ENCODE peak calls at places on chromosomes 1 and 21, in six cellular contexts. One of them, this sample, is unnamed. For H3K27me3, the result is how much of the 10 kb centered on the place peaks cover.

GRCh38 chr1:183642166-183642565 is 6.6 kb upstream of the ARPC5 start:
- DNase-seq in left lung: no peak
- DNase-seq in IMR-90: no peak
- DNase-seq in pancreas: no peak
- DNase-seq in GM06990: no peak
- DNase-seq in HCT116: no peak
- DNase-seq in this sample: no peak

GRCh38 chr1:84077476-84078107 is 66.5 kb upstream of the PRKACB start:
- DNase-seq in GM06990: peak
- DNase-seq in pancreas: peak
- DNase-seq in IMR-90: peak
- DNase-seq in left lung: peak
- DNase-seq in HCT116: peak
- DNase-seq in this sample: no peak

GRCh38 chr21:44854391-44854663 is 19.2 kb downstream of the PTTG1IP start:
- DNase-seq in IMR-90: no peak
- DNase-seq in left lung: no peak
- DNase-seq in pancreas: no peak
- DNase-seq in GM06990: no peak
- DNase-seq in HCT116: no peak
- DNase-seq in this sample: no peak

GRCh38 chr1:226487921-226488320 is 60.6 kb upstream of the STUM start:
- DNase-seq in pancreas: no peak
- DNase-seq in left lung: no peak
- DNase-seq in IMR-90: no peak
- DNase-seq in HCT116: no peak
- DNase-seq in GM06990: no peak
- DNase-seq in this sample: peak

GRCh38 chr1:245512181-245512888 is 357.6 kb downstream of the KIF26B start:
- DNase-seq in left lung: no peak
- DNase-seq in GM06990: no peak
- DNase-seq in HCT116: no peak
- DNase-seq in IMR-90: no peak
- DNase-seq in pancreas: no peak
- DNase-seq in this sample: no peak

GRCh38 chr1:79353224-79353623 is 346.7 kb upstream of the ADGRL4 start:
- DNase-seq in GM06990: no peak
- DNase-seq in IMR-90: peak
- DNase-seq in pancreas: no peak
- DNase-seq in left lung: no peak
- DNase-seq in HCT116: peak
- DNase-seq in this sample: peak

GRCh38 chr1:151267760-151268159 is 13.2 kb downstream of the PSMD4 start:
- DNase-seq in pancreas: no peak
- DNase-seq in HCT116: no peak
- DNase-seq in left lung: no peak
- DNase-seq in IMR-90: peak
- DNase-seq in GM06990: no peak
- DNase-seq in this sample: peak

GRCh38 chr1:30856260-30856790 is 52.2 kb downstream of the SDC3 start:
- DNase-seq in GM06990: no peak
- DNase-seq in pancreas: no peak
- DNase-seq in left lung: no peak
- DNase-seq in HCT116: no peak
- DNase-seq in IMR-90: no peak
- DNase-seq in this sample: no peak

GRCh38 chr1:159817276-159818041 is 9.2 kb upstream of the SLAMF8 start:
- DNase-seq in left lung: no peak
- DNase-seq in pancreas: no peak
- DNase-seq in HCT116: no peak
- DNase-seq in GM06990: no peak
- DNase-seq in IMR-90: no peak
- DNase-seq in this sample: peak

GRCh38 chr1:234927968-234928635 is 200.5 kb downstream of the TOMM20 start:
- DNase-seq in IMR-90: no peak
- DNase-seq in left lung: no peak
- DNase-seq in GM06990: no peak
- DNase-seq in pancreas: no peak
- DNase-seq in HCT116: no peak
- DNase-seq in this sample: no peak

GRCh38 chr1:31764307-31765040 is at the start of gene ADGRB2:
- DNase-seq in IMR-90: no peak
- DNase-seq in left lung: no peak
- DNase-seq in GM06990: no peak
- DNase-seq in pancreas: peak
- DNase-seq in HCT116: no peak
- DNase-seq in this sample: no peak

GRCh38 chr1:15953791-15954201 is 22.1 kb downstream of the ZBTB17 start:
- DNase-seq in HCT116: no peak
- DNase-seq in pancreas: no peak
- DNase-seq in GM06990: no peak
- DNase-seq in left lung: no peak
- DNase-seq in IMR-90: no peak
- DNase-seq in this sample: peak

GRCh38 chr1:57826535-57826934 is 402.7 kb upstream of the DAB1 start:
- DNase-seq in GM06990: no peak
- DNase-seq in left lung: no peak
- DNase-seq in IMR-90: no peak
- DNase-seq in pancreas: no peak
- DNase-seq in HCT116: no peak
- DNase-seq in this sample: no peak

GRCh38 chr1:155208656-155209372 is at the start of gene MTX1:
- DNase-seq in HCT116: no peak
- DNase-seq in IMR-90: peak
- DNase-seq in GM06990: peak
- DNase-seq in pancreas: peak
- DNase-seq in left lung: peak
- DNase-seq in this sample: peak

DNA sequence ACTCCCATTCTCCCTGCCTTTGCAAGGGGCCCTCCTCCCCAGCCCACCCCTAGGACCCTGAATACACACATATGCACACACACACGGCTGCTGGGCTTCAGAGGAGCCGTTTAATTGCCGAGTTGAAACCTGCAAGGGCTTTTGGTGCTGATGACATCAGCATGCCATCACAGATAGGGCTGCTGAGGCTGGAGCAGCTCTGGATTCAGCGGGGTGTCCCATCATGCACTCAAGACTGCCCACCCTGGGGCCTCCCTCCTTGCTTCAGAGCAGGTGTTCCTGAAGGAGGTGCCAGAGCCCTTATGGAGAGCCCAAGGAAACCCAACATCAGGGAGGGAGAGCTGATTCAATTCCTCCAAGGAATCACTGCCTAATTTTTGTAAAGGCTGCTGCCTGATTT is 5.7 kb downstream of the SYT2 start:
- DNase-seq in pancreas: no peak
- DNase-seq in HCT116: no peak
- DNase-seq in GM06990: no peak
- DNase-seq in IMR-90: no peak
- DNase-seq in left lung: no peak
- DNase-seq in this sample: no peak
- H3K27me3 ChIP-seq in pancreas: under half
- H3K27me3 ChIP-seq in HCT116: half or more
- H3K27me3 ChIP-seq in GM06990: under half
- H3K27me3 ChIP-seq in IMR-90: half or more
- H3K27me3 ChIP-seq in left lung: half or more
- H3K27me3 ChIP-seq in this sample: under half

DNA sequence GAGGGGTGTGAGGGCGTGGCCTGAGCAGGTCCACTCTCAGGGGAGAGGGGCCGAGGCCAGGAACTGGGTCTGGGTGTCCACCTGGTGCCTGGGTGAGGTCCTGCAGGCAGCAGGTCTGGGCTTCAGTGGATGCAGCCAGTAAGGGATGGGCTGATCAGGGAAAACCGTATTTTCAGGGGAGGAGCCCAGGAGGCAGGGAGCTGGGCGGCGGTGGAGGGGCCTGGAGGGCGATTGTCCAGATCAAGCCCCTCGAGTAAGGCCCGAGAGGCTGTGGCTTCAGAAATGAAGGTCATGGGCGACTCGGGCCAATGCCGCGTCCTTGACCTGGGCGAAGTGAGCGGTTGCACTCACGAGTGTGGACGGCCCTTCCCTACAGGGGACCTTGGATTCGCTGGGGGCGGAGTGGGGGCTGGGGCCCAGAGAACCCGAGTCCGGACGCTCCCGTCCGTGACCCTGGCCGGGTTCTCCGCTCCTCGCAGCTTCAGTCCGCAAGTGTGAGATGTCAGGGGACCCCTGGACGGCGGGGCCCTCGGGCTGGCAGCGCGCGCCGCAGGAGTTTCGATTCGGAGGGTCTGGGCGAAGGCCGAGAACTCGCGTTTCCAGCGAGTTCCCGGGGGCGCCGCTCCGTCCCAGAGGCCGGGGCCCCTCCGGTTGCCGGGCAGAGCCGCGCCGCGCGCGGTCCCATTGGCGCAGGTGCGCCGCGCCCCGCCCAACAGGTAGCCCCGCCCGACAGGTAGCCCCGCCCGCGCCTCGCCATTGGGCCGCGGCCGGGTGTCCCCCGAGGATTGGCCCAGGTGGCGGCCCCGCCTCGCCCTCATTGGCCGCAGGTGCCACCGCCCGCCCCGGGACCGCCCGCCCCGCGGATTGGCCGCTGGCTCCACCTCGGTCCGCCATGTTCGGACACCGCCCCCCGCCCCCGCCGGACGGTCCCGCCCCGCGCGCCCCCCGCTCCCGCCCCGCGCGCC is at the start of gene PRKCZ:
- DNase-seq in pancreas: peak
- DNase-seq in GM06990: peak
- DNase-seq in left lung: peak
- DNase-seq in IMR-90: no peak
- DNase-seq in HCT116: peak
- DNase-seq in this sample: peak
- H3K4me3 ChIP-seq in pancreas: peak
- H3K4me3 ChIP-seq in GM06990: peak
- H3K4me3 ChIP-seq in left lung: peak
- H3K4me3 ChIP-seq in IMR-90: peak
- H3K4me3 ChIP-seq in HCT116: peak
- H3K4me3 ChIP-seq in this sample: peak

GRCh38 chr1:22347854-22348760 is 103.5 kb upstream of the ZBTB40 start:
- DNase-seq in pancreas: no peak
- DNase-seq in left lung: no peak
- DNase-seq in IMR-90: no peak
- DNase-seq in GM06990: no peak
- DNase-seq in HCT116: no peak
- DNase-seq in this sample: peak
- H3K27me3 ChIP-seq in pancreas: under half
- H3K27me3 ChIP-seq in left lung: half or more
- H3K27me3 ChIP-seq in IMR-90: half or more
- H3K27me3 ChIP-seq in GM06990: under half
- H3K27me3 ChIP-seq in HCT116: under half
- H3K27me3 ChIP-seq in this sample: under half

GRCh38 chr1:232915212-232915611 is 35.2 kb upstream of the NTPCR start:
- DNase-seq in left lung: no peak
- DNase-seq in IMR-90: no peak
- DNase-seq in pancreas: no peak
- DNase-seq in GM06990: no peak
- DNase-seq in HCT116: no peak
- DNase-seq in this sample: peak
- H3K4me3 ChIP-seq in left lung: no peak
- H3K4me3 ChIP-seq in IMR-90: no peak
- H3K4me3 ChIP-seq in pancreas: no peak
- H3K4me3 ChIP-seq in GM06990: no peak
- H3K4me3 ChIP-seq in HCT116: no peak
- H3K4me3 ChIP-seq in this sample: no peak

DNA sequence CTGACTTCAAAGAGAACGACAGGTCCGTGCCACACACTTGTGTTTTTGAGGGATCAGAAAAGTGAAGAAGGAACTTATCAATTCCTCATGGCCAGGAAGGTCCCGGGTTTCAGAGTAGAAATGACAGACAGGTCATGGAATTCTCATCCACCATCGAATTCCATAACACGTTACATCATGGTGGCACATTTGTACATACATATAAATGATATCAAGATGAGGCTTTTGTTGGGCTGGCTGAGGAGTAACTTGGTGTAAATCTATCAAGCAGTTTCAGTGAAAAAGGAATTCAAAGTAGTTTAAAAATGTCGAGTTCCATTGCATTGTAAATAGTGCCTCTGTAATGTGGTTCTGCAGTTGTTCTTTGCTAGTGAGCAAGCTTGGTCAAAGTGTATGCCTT is 22.9 kb upstream of the GNPAT start:
- DNase-seq in HCT116: no peak
- DNase-seq in IMR-90: no peak
- DNase-seq in GM06990: no peak
- DNase-seq in left lung: no peak
- DNase-seq in pancreas: no peak
- DNase-seq in this sample: no peak
- H3K27me3 ChIP-seq in HCT116: under half
- H3K27me3 ChIP-seq in IMR-90: under half
- H3K27me3 ChIP-seq in GM06990: under half
- H3K27me3 ChIP-seq in left lung: under half
- H3K27me3 ChIP-seq in pancreas: under half
- H3K27me3 ChIP-seq in this sample: under half

DNA sequence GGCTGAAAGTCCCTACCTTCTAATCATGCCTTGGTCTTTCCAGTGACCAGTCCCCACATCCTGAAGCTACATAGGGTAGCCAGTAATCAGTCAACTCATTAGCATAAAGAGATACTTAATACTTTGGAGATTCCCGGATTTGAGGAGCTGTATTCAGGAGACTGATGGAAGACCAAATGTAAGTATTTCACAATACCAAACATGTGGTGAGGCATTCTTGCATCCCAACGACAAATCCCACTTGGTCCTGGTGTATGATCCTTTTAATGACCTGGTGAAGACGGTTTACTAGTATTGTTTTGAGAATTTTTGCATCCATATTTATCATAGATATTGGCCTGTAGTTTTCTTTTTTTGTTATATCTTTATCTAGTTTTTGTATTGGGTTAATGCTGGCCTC is 40.6 kb downstream of the RGS7 start:
- DNase-seq in HCT116: no peak
- DNase-seq in GM06990: no peak
- DNase-seq in left lung: no peak
- DNase-seq in pancreas: no peak
- DNase-seq in IMR-90: no peak
- DNase-seq in this sample: no peak
- H3K4me3 ChIP-seq in HCT116: no peak
- H3K4me3 ChIP-seq in GM06990: no peak
- H3K4me3 ChIP-seq in left lung: no peak
- H3K4me3 ChIP-seq in pancreas: no peak
- H3K4me3 ChIP-seq in IMR-90: no peak
- H3K4me3 ChIP-seq in this sample: no peak